ENCODE peak calls at places on chromosomes 7 and 10, in six cellular contexts. One of them, this sample, is unnamed.

GRCh38 chr10:497289-497688 is 192.2 kb downstream of the DIP2C start:
- DNase-seq in NCI-H2029: no peak
- DNase-seq in BJ: no peak
- DNase-seq in T-helper 2 cell: no peak
- DNase-seq in activated CD8-positive, alpha-beta memory T cell treated with anti-CD3 and anti-CD28 coated beads, Interleukin-2, amount 50 U/mL, for 48 hours: no peak
- DNase-seq in CD4-positive, alpha-beta T cell: no peak
- DNase-seq in this sample: no peak

GRCh38 chr7:26369519-26370385 is 78.1 kb downstream of the SNX10 start:
- DNase-seq in NCI-H2029: peak
- DNase-seq in BJ: no peak
- DNase-seq in T-helper 2 cell: no peak
- DNase-seq in activated CD8-positive, alpha-beta memory T cell treated with anti-CD3 and anti-CD28 coated beads, Interleukin-2, amount 50 U/mL, for 48 hours: no peak
- DNase-seq in CD4-positive, alpha-beta T cell: no peak
- DNase-seq in this sample: no peak

GRCh38 chr10:7887417-7887816 is 69.1 kb downstream of the TAF3 start:
- DNase-seq in NCI-H2029: no peak
- DNase-seq in BJ: no peak
- DNase-seq in T-helper 2 cell: no peak
- DNase-seq in activated CD8-positive, alpha-beta memory T cell treated with anti-CD3 and anti-CD28 coated beads, Interleukin-2, amount 50 U/mL, for 48 hours: no peak
- DNase-seq in CD4-positive, alpha-beta T cell: no peak
- DNase-seq in this sample: no peak

GRCh38 chr10:89857399-89857798 is 156.0 kb downstream of the KIF20B start:
- DNase-seq in NCI-H2029: no peak
- DNase-seq in BJ: no peak
- DNase-seq in T-helper 2 cell: no peak
- DNase-seq in activated CD8-positive, alpha-beta memory T cell treated with anti-CD3 and anti-CD28 coated beads, Interleukin-2, amount 50 U/mL, for 48 hours: no peak
- DNase-seq in CD4-positive, alpha-beta T cell: no peak
- DNase-seq in this sample: no peak

GRCh38 chr7:27166475-27167169 is 1.3 kb upstream of the HOXA9 start:
- DNase-seq in NCI-H2029: no peak
- DNase-seq in BJ: no peak
- DNase-seq in T-helper 2 cell: no peak
- DNase-seq in activated CD8-positive, alpha-beta memory T cell treated with anti-CD3 and anti-CD28 coated beads, Interleukin-2, amount 50 U/mL, for 48 hours: peak
- DNase-seq in CD4-positive, alpha-beta T cell: no peak
- DNase-seq in this sample: no peak

GRCh38 chr7:101885597-101885955 is 68.2 kb downstream of the CUX1 start:
- DNase-seq in NCI-H2029: no peak
- DNase-seq in BJ: no peak
- DNase-seq in T-helper 2 cell: no peak
- DNase-seq in activated CD8-positive, alpha-beta memory T cell treated with anti-CD3 and anti-CD28 coated beads, Interleukin-2, amount 50 U/mL, for 48 hours: no peak
- DNase-seq in CD4-positive, alpha-beta T cell: no peak
- DNase-seq in this sample: no peak

GRCh38 chr7:121081327-121081936 is 92.9 kb downstream of the CPED1 start:
- DNase-seq in NCI-H2029: peak
- DNase-seq in BJ: peak
- DNase-seq in T-helper 2 cell: no peak
- DNase-seq in activated CD8-positive, alpha-beta memory T cell treated with anti-CD3 and anti-CD28 coated beads, Interleukin-2, amount 50 U/mL, for 48 hours: no peak
- DNase-seq in CD4-positive, alpha-beta T cell: no peak
- DNase-seq in this sample: no peak

GRCh38 chr7:4266270-4267040 is 415.6 kb upstream of the FOXK1 start:
- DNase-seq in NCI-H2029: no peak
- DNase-seq in BJ: no peak
- DNase-seq in T-helper 2 cell: no peak
- DNase-seq in activated CD8-positive, alpha-beta memory T cell treated with anti-CD3 and anti-CD28 coated beads, Interleukin-2, amount 50 U/mL, for 48 hours: no peak
- DNase-seq in CD4-positive, alpha-beta T cell: no peak
- DNase-seq in this sample: peak

GRCh38 chr10:44898665-44899064 is 12.5 kb upstream of the TMEM72 start:
- DNase-seq in NCI-H2029: peak
- DNase-seq in BJ: no peak
- DNase-seq in T-helper 2 cell: no peak
- DNase-seq in activated CD8-positive, alpha-beta memory T cell treated with anti-CD3 and anti-CD28 coated beads, Interleukin-2, amount 50 U/mL, for 48 hours: no peak
- DNase-seq in CD4-positive, alpha-beta T cell: no peak
- DNase-seq in this sample: no peak

GRCh38 chr7:26460326-26460725 is 168.7 kb downstream of the SNX10 start:
- DNase-seq in NCI-H2029: no peak
- DNase-seq in BJ: no peak
- DNase-seq in T-helper 2 cell: no peak
- DNase-seq in activated CD8-positive, alpha-beta memory T cell treated with anti-CD3 and anti-CD28 coated beads, Interleukin-2, amount 50 U/mL, for 48 hours: no peak
- DNase-seq in CD4-positive, alpha-beta T cell: no peak
- DNase-seq in this sample: no peak

GRCh38 chr10:6224781-6225180 is 22.0 kb downstream of the PFKFB3 start:
- DNase-seq in NCI-H2029: no peak
- DNase-seq in BJ: no peak
- DNase-seq in T-helper 2 cell: no peak
- DNase-seq in activated CD8-positive, alpha-beta memory T cell treated with anti-CD3 and anti-CD28 coated beads, Interleukin-2, amount 50 U/mL, for 48 hours: no peak
- DNase-seq in CD4-positive, alpha-beta T cell: no peak
- DNase-seq in this sample: no peak

GRCh38 chr7:78438433-78438832 is 639.9 kb downstream of the PHTF2 start:
- DNase-seq in NCI-H2029: no peak
- DNase-seq in BJ: no peak
- DNase-seq in T-helper 2 cell: no peak
- DNase-seq in activated CD8-positive, alpha-beta memory T cell treated with anti-CD3 and anti-CD28 coated beads, Interleukin-2, amount 50 U/mL, for 48 hours: no peak
- DNase-seq in CD4-positive, alpha-beta T cell: no peak
- DNase-seq in this sample: no peak

GRCh38 chr7:144391014-144391413 is 12.5 kb downstream of the NOBOX start:
- DNase-seq in NCI-H2029: no peak
- DNase-seq in BJ: no peak
- DNase-seq in T-helper 2 cell: no peak
- DNase-seq in activated CD8-positive, alpha-beta memory T cell treated with anti-CD3 and anti-CD28 coated beads, Interleukin-2, amount 50 U/mL, for 48 hours: no peak
- DNase-seq in CD4-positive, alpha-beta T cell: no peak
- DNase-seq in this sample: peak

GRCh38 chr10:30993155-30993554 is 38.5 kb downstream of the ZNF438 start:
- DNase-seq in NCI-H2029: no peak
- DNase-seq in BJ: no peak
- DNase-seq in T-helper 2 cell: no peak
- DNase-seq in activated CD8-positive, alpha-beta memory T cell treated with anti-CD3 and anti-CD28 coated beads, Interleukin-2, amount 50 U/mL, for 48 hours: no peak
- DNase-seq in CD4-positive, alpha-beta T cell: no peak
- DNase-seq in this sample: no peak

GRCh38 chr10:7408494-7409044 is 2.3 kb downstream of the SFMBT2 start:
- DNase-seq in NCI-H2029: no peak
- DNase-seq in BJ: no peak
- DNase-seq in T-helper 2 cell: no peak
- DNase-seq in activated CD8-positive, alpha-beta memory T cell treated with anti-CD3 and anti-CD28 coated beads, Interleukin-2, amount 50 U/mL, for 48 hours: peak
- DNase-seq in CD4-positive, alpha-beta T cell: peak
- DNase-seq in this sample: no peak

GRCh38 chr10:31262672-31263071 is 56.3 kb upstream of the ZEB1 start:
- DNase-seq in NCI-H2029: no peak
- DNase-seq in BJ: peak
- DNase-seq in T-helper 2 cell: no peak
- DNase-seq in activated CD8-positive, alpha-beta memory T cell treated with anti-CD3 and anti-CD28 coated beads, Interleukin-2, amount 50 U/mL, for 48 hours: no peak
- DNase-seq in CD4-positive, alpha-beta T cell: no peak
- DNase-seq in this sample: no peak

GRCh38 chr7:70042533-70042932 is 444.3 kb downstream of the AUTS2 start:
- DNase-seq in NCI-H2029: peak
- DNase-seq in BJ: no peak
- DNase-seq in T-helper 2 cell: no peak
- DNase-seq in activated CD8-positive, alpha-beta memory T cell treated with anti-CD3 and anti-CD28 coated beads, Interleukin-2, amount 50 U/mL, for 48 hours: no peak
- DNase-seq in CD4-positive, alpha-beta T cell: no peak
- DNase-seq in this sample: no peak

GRCh38 chr7:46681865-46682503 is 760.9 kb upstream of the IGFBP3 start:
- DNase-seq in NCI-H2029: no peak
- DNase-seq in BJ: no peak
- DNase-seq in T-helper 2 cell: no peak
- DNase-seq in activated CD8-positive, alpha-beta memory T cell treated with anti-CD3 and anti-CD28 coated beads, Interleukin-2, amount 50 U/mL, for 48 hours: no peak
- DNase-seq in CD4-positive, alpha-beta T cell: no peak
- DNase-seq in this sample: no peak

GRCh38 chr10:128063736-128064614 is 62.2 kb downstream of the MKI67 start:
- DNase-seq in NCI-H2029: no peak
- DNase-seq in BJ: no peak
- DNase-seq in T-helper 2 cell: no peak
- DNase-seq in activated CD8-positive, alpha-beta memory T cell treated with anti-CD3 and anti-CD28 coated beads, Interleukin-2, amount 50 U/mL, for 48 hours: peak
- DNase-seq in CD4-positive, alpha-beta T cell: no peak
- DNase-seq in this sample: no peak

GRCh38 chr7:71419546-71420337 is 287.8 kb downstream of the GALNT17 start:
- DNase-seq in NCI-H2029: no peak
- DNase-seq in BJ: no peak
- DNase-seq in T-helper 2 cell: no peak
- DNase-seq in activated CD8-positive, alpha-beta memory T cell treated with anti-CD3 and anti-CD28 coated beads, Interleukin-2, amount 50 U/mL, for 48 hours: no peak
- DNase-seq in CD4-positive, alpha-beta T cell: no peak
- DNase-seq in this sample: no peak

GRCh38 chr10:88232029-88232895 is 350.9 kb downstream of the RNLS start:
- DNase-seq in NCI-H2029: no peak
- DNase-seq in BJ: no peak
- DNase-seq in T-helper 2 cell: no peak
- DNase-seq in activated CD8-positive, alpha-beta memory T cell treated with anti-CD3 and anti-CD28 coated beads, Interleukin-2, amount 50 U/mL, for 48 hours: no peak
- DNase-seq in CD4-positive, alpha-beta T cell: no peak
- DNase-seq in this sample: no peak

GRCh38 chr7:19239951-19240350 is 94.7 kb upstream of the FERD3L start:
- DNase-seq in NCI-H2029: no peak
- DNase-seq in BJ: no peak
- DNase-seq in T-helper 2 cell: no peak
- DNase-seq in activated CD8-positive, alpha-beta memory T cell treated with anti-CD3 and anti-CD28 coated beads, Interleukin-2, amount 50 U/mL, for 48 hours: no peak
- DNase-seq in CD4-positive, alpha-beta T cell: no peak
- DNase-seq in this sample: no peak

GRCh38 chr10:87659571-87660483 is at the start of gene PAPSS2:
- DNase-seq in NCI-H2029: no peak
- DNase-seq in BJ: no peak
- DNase-seq in T-helper 2 cell: no peak
- DNase-seq in activated CD8-positive, alpha-beta memory T cell treated with anti-CD3 and anti-CD28 coated beads, Interleukin-2, amount 50 U/mL, for 48 hours: peak
- DNase-seq in CD4-positive, alpha-beta T cell: peak
- DNase-seq in this sample: peak

GRCh38 chr7:106102387-106102966 is 9.6 kb downstream of the SYPL1 start:
- DNase-seq in NCI-H2029: no peak
- DNase-seq in BJ: no peak
- DNase-seq in T-helper 2 cell: no peak
- DNase-seq in activated CD8-positive, alpha-beta memory T cell treated with anti-CD3 and anti-CD28 coated beads, Interleukin-2, amount 50 U/mL, for 48 hours: no peak
- DNase-seq in CD4-positive, alpha-beta T cell: no peak
- DNase-seq in this sample: no peak

This sample was measured in osteocyte.